ENCODE peak calls at places on chromosomes 12 and 14, in eight cellular contexts. Z is iPS DF 6.9; M is vagina; B is OCI-LY7; H is CD8-positive, alpha-beta memory T cell; S is breast epithelium; R is colonic mucosa; X is PC-9. T is an unnamed sample.

GRCh38 chr12:49355913-49356312 is 9.2 kb downstream of the DNAJC22 start:
- DNase-seq in Z (no peak), M (no peak), B (no peak), H (no peak), S (no peak), R (no peak), X (no peak), T (no peak)

GRCh38 chr12:97465012-97465345 is 2.4 kb downstream of the RMST start:
- DNase-seq in Z (peak; percentile 79), M (no peak), B (no peak), H (no peak), S (no peak), R (no peak), X (no peak), T (no peak)

GRCh38 chr12:28065889-28066630 is 93.5 kb upstream of the PTHLH start:
- DNase-seq in Z (no peak), M (no peak), B (no peak), H (no peak), S (no peak), R (no peak), X (no peak), T (no peak)

GRCh38 chr12:107461222-107461980 is 224.2 kb upstream of the PWP1 start:
- DNase-seq in Z (no peak), M (no peak), B (no peak), H (no peak), S (no peak), R (no peak), X (no peak), T (peak; percentile 81)

GRCh38 chr12:117695956-117696355 is 272.8 kb downstream of the KSR2 start:
- DNase-seq in Z (no peak), M (no peak), B (no peak), H (no peak), S (no peak), R (peak; percentile 21), X (no peak), T (no peak)

GRCh38 chr12:59239993-59240392 is 319.7 kb upstream of the LRIG3 start:
- DNase-seq in Z (no peak), M (no peak), B (no peak), H (no peak), S (no peak), R (no peak), X (no peak), T (no peak)

GRCh38 chr12:123787466-123787865 is 25.4 kb downstream of the DNAH10 start:
- DNase-seq in Z (no peak), M (no peak), B (no peak), H (no peak), S (no peak), R (no peak), X (no peak), T (no peak)

GRCh38 chr12:46221255-46222128 is 47.4 kb downstream of the SLC38A1 start:
- DNase-seq in Z (no peak), M (no peak), B (no peak), H (no peak), S (no peak), R (no peak), X (no peak), T (no peak)

GRCh38 chr14:22383515-22384166 is 205.4 kb downstream of the DAD1 start:
- DNase-seq in Z (no peak), M (no peak), B (peak; percentile 46), H (no peak), S (no peak), R (no peak), X (no peak), T (no peak)
- H3K4me3 ChIP-seq in Z (no peak overlapping the region), M (no peak overlapping the region), B (no peak overlapping the region), H (no peak overlapping the region), S (no peak overlapping the region), R (no peak overlapping the region), X (no peak overlapping the region), T (no peak overlapping the region)

DNA sequence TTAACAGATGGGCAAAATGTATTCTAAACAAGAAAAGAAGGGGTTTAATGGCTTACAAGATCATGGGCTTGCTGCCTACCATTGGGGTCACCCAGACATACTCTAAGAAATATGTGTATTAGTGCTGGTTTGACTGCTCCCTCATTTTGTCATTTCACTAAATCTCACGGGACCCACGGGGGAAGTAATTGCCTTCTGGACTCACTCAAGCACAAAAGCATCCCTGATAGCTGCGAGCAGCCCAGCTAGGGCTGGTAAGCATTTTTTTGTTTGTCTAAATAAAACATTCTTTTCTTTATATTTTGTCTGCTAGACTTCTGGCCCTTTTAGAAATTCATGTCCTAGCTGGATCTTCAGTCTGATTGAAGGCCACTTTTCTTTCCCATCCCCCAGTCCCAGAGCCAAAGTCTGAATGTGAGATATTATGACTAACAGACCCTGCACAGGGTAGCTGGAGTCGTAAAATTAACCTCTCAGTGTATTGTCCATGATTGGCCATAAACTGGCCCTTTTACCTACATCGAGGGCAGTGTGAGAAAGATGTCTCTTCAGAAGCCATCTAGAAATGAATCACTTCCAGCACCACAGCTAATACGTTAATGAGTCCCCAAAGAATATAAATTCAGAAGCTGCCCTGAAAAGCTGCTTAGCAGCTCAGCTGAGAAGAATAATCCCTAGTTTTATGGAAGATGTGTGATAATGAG is 55.4 kb upstream of the GTF2A1 start:
- DNase-seq in Z (no peak), M (no peak), B (no peak), H (no peak), S (no peak), R (no peak), X (no peak), T (no peak)
- H3K27ac ChIP-seq in Z (no peak overlapping the region), M (no peak overlapping the region), B (no peak overlapping the region), H (no peak overlapping the region), S (no peak overlapping the region), R (no peak overlapping the region), X (no peak overlapping the region), T (peak overlapping the region; percentile 21)

GRCh38 chr12:119176267-119177055 is 2.3 kb upstream of the HSPB8 start:
- DNase-seq in Z (no peak), M (peak; percentile 95), B (no peak), H (no peak), S (peak; percentile 90), R (peak; percentile 73), X (peak; percentile 79), T (peak; percentile 86)
- H3K4me3 ChIP-seq in Z (no peak overlapping the region), M (peak overlapping the region; percentile 32), B (no peak overlapping the region), H (no peak overlapping the region), S (no peak overlapping the region), R (no peak overlapping the region), X (no peak overlapping the region), T (no peak overlapping the region)

GRCh38 chr14:55126089-55126488 is 3.0 kb upstream of the LGALS3 start:
- DNase-seq in Z (no peak), M (peak; percentile 85), B (no peak), H (no peak), S (no peak), R (peak; percentile 38), X (no peak), T (no peak)
- H3K27ac ChIP-seq in Z (no peak overlapping the region), M (peak overlapping the region; percentile 18), B (no peak overlapping the region), H (no peak overlapping the region), S (peak overlapping the region; percentile 99), R (peak overlapping the region; percentile 95), X (peak overlapping the region; percentile 54), T (no peak overlapping the region)

DNA sequence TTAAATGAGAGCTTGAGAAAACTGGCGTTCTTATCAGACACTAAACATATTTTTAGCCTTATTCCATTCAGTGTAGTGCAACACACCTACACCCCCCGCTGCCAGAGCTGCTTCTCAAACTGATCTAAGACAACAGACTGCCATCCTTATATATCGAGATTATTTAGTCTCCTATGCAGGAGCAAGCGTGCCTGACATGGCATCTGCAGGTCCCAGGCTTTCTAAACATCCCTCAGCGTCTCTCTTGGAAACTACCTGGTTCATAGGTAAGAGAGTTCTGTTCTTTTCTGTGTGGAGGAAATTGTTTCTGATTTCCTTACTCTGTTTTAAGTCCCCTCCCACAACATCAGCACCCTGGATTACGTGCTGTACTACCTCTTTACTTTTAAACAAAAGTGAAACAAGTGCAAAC is 117.1 kb upstream of the PTPRB start:
- DNase-seq in Z (no peak), M (no peak), B (no peak), H (no peak), S (no peak), R (peak; percentile 35), X (no peak), T (no peak)
- H3K4me3 ChIP-seq in Z (no peak overlapping the region), M (no peak overlapping the region), B (no peak overlapping the region), H (no peak overlapping the region), S (no peak overlapping the region), R (peak overlapping the region; percentile 5), X (no peak overlapping the region), T (no peak overlapping the region)

DNA sequence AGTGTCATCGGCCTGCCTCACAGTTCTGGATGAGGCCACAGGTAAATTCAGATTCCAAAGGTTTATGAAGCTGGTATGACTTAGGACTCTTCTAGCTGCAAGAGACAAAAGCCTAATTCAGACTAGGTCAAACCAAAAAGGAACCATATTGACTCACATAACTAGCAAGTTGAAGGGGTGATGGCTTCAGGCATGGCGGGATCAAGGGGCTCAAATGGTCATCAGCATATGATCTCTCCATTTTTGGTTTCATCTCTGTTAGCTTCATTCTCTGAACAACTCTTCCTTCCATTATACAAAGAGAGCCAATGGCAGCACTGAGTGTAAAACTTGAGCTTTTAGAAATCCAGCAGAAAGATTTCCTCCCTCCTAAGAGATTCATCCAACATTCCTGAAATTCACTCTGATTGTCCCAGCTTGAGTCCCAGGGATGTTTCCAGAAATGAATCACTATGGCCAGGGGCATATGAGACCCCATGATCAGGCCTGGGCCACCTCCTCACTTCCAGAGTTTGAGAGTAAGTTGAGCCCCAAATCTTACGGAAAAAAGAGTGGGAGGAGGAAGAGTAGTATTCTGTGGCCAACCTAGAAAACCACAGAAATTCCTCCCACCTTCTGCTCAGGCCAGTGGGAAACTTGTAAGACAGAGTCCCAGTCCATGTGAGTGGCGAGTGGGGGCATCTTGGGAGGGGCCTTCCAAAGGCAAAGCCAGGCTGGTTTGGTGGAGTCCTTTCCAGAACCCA is 2.0 kb upstream of the MAP1LC3B2 start:
- DNase-seq in Z (no peak), M (no peak), B (no peak), H (no peak), S (peak; percentile 63), R (no peak), X (no peak), T (no peak)
- H3K27ac ChIP-seq in Z (no peak overlapping the region), M (no peak overlapping the region), B (no peak overlapping the region), H (no peak overlapping the region), S (peak overlapping the region; percentile 67), R (no peak overlapping the region), X (no peak overlapping the region), T (no peak overlapping the region)

T was measured in thyroid gland.